ENCODE peak calls at places on chromosomes 4 and X, in eight cellular contexts. C, H, M, J, I, B, K and E are unnamed samples.

GRCh38 chr4:6225469-6225868 is 25.1 kb upstream of the JAKMIP1 start:
- DNase-seq in C (no peak), H (no peak), M (peak; percentile 3), J (peak; percentile 72), I (no peak), B (peak; percentile 38), K (no peak), E (no peak)

GRCh38 chr4:169810325-169811323 is 52.9 kb upstream of the HPF1 start:
- DNase-seq in C (peak; percentile 33), H (no peak), M (peak; percentile 54), J (no peak), I (no peak), B (no peak), K (no peak), E (peak; percentile 47)

GRCh38 chrX:14675500-14675899 is 146.2 kb downstream of the GLRA2 start:
- DNase-seq in C (no peak), H (no peak), M (no peak), J (no peak), I (no peak), B (no peak), K (no peak), E (no peak)

GRCh38 chrX:119579414-119579813 is 5.1 kb downstream of the UBE2A start:
- DNase-seq in C (no peak), H (no peak), M (no peak), J (no peak), I (no peak), B (no peak), K (no peak), E (no peak)

GRCh38 chrX:153708415-153708814 is 15.8 kb downstream of the BCAP31 start:
- DNase-seq in C (peak; percentile 86), H (peak; percentile 64), M (peak; percentile 29), J (peak; percentile 76), I (no peak), B (peak; percentile 80), K (peak; percentile 63), E (peak; percentile 81)

GRCh38 chr4:154030747-154031146 is 241.9 kb upstream of the SFRP2 start:
- DNase-seq in C (no peak), H (no peak), M (no peak), J (no peak), I (no peak), B (no peak), K (no peak), E (no peak)

GRCh38 chr4:84878090-84878489 is 88.4 kb downstream of the WDFY3 start:
- DNase-seq in C (no peak), H (no peak), M (no peak), J (no peak), I (no peak), B (no peak), K (no peak), E (no peak)

GRCh38 chr4:76377922-76378321 is 43.0 kb downstream of the CCDC158 start:
- DNase-seq in C (peak; percentile 55), H (no peak), M (peak; percentile 2), J (peak; percentile 60), I (peak; percentile 11), B (no peak), K (no peak), E (peak; percentile 51)

GRCh38 chr4:185219551-185220344 is 10.3 kb downstream of the SNX25 start:
- DNase-seq in C (peak; percentile 78), H (peak; percentile 80), M (no peak), J (no peak), I (no peak), B (no peak), K (no peak), E (peak; percentile 56)

GRCh38 chr4:75726577-75726976 is 2.2 kb downstream of the USO1 start:
- DNase-seq in C (no peak), H (no peak), M (no peak), J (no peak), I (no peak), B (no peak), K (no peak), E (no peak)

GRCh38 chr4:5785806-5786680 is 75.0 kb downstream of the EVC start:
- DNase-seq in C (no peak), H (no peak), M (no peak), J (peak; percentile 16), I (no peak), B (no peak), K (no peak), E (no peak)

GRCh38 chrX:97074400-97074799 is 190.7 kb downstream of the RPA4 start:
- DNase-seq in C (no peak), H (no peak), M (no peak), J (no peak), I (no peak), B (no peak), K (no peak), E (no peak)

GRCh38 chr4:123452585-123452984 is 56.0 kb downstream of the SPRY1 start:
- DNase-seq in C (peak; percentile 85), H (no peak), M (no peak), J (no peak), I (no peak), B (no peak), K (no peak), E (peak; percentile 33)

GRCh38 chr4:102449751-102450352 is 51.3 kb upstream of the NFKB1 start:
- DNase-seq in C (peak; percentile 23), H (peak; percentile 23), M (peak; percentile 46), J (no peak), I (peak; percentile 14), B (no peak), K (no peak), E (peak; percentile 44)

GRCh38 chr4:2799444-2799911 is 6.6 kb downstream of the SH3BP2 start:
- DNase-seq in C (peak; percentile 43), H (peak; percentile 34), M (no peak), J (no peak), I (no peak), B (peak; percentile 75), K (no peak), E (peak; percentile 10)

GRCh38 chr4:6277139-6277802 is 7.6 kb downstream of the WFS1 start:
- DNase-seq in C (peak; percentile 51), H (peak; percentile 77), M (no peak), J (no peak), I (no peak), B (no peak), K (no peak), E (no peak)

GRCh38 chr4:134027931-134028330 is 173.7 kb downstream of the PABPC4L start:
- DNase-seq in C (peak; percentile 48), H (no peak), M (no peak), J (no peak), I (no peak), B (no peak), K (no peak), E (no peak)

GRCh38 chr4:138553001-138553845 is 311.1 kb upstream of the SLC7A11 start:
- DNase-seq in C (no peak), H (no peak), M (no peak), J (no peak), I (no peak), B (no peak), K (no peak), E (no peak)

GRCh38 chr4:17189322-17189721 is 290.9 kb upstream of the LDB2 start:
- DNase-seq in C (no peak), H (no peak), M (no peak), J (no peak), I (no peak), B (no peak), K (no peak), E (peak; percentile 4)

GRCh38 chr4:22999419-22999818 is 306.7 kb downstream of the GBA3 start:
- DNase-seq in C (no peak), H (no peak), M (no peak), J (no peak), I (no peak), B (no peak), K (no peak), E (no peak)

GRCh38 chrX:106955004-106955772 is 35.0 kb downstream of the CLDN2 start:
- DNase-seq in C (no peak), H (no peak), M (peak; percentile 13), J (no peak), I (no peak), B (no peak), K (no peak), E (no peak)

GRCh38 chr4:118076958-118077766 is 42.9 kb downstream of the NDST3 start:
- DNase-seq in C (no peak), H (no peak), M (no peak), J (no peak), I (no peak), B (no peak), K (no peak), E (no peak)

GRCh38 chr4:16051132-16051531 is 32.7 kb downstream of the PROM1 start:
- DNase-seq in C (no peak), H (no peak), M (no peak), J (no peak), I (no peak), B (no peak), K (no peak), E (no peak)

GRCh38 chr4:61299316-61299715 is 99.2 kb downstream of the ADGRL3 start:
- DNase-seq in C (no peak), H (no peak), M (no peak), J (no peak), I (no peak), B (no peak), K (no peak), E (no peak)